ENCODE peak calls at places on chromosome 22, in eight cellular contexts. P, T, B, M, R, V, G and I are unnamed samples. For H3K9me3, the result is how much of the 10 kb centered on the place peaks cover.

GRCh38 chr22:21937821-21938070 is 14.9 kb downstream of the PPM1F start:
- DNase-seq in G (peak), T (no peak), V (no peak), B (no peak), M (no peak), P (peak), R (no peak), I (no peak)

GRCh38 chr22:33227791-33228190 is 169.6 kb upstream of the SYN3 start:
- DNase-seq in P (no peak), V (no peak), B (no peak), G (no peak), R (no peak), T (no peak), M (no peak), I (no peak)

GRCh38 chr22:32814289-32814865 is 12.9 kb downstream of the TIMP3 start:
- DNase-seq in T (no peak), M (no peak), P (no peak), B (no peak), V (no peak), R (no peak), G (no peak), I (no peak)

GRCh38 chr22:36540867-36541642 is 12.1 kb upstream of the EIF3D start:
- DNase-seq in M (no peak), B (no peak), P (peak), G (no peak), R (no peak), T (no peak), V (no peak), I (no peak)

GRCh38 chr22:33049125-33049729 is 9.0 kb downstream of the SYN3 start:
- DNase-seq in T (peak), V (peak), P (peak), M (peak), G (peak), B (peak), R (peak), I (peak)

GRCh38 chr22:23278883-23279675 is 98.8 kb downstream of the BCR start:
- DNase-seq in V (peak), P (peak), R (no peak), B (no peak), M (no peak), G (peak), T (no peak), I (peak)

GRCh38 chr22:24985824-24986214 is 33.3 kb downstream of the KIAA1671 start:
- DNase-seq in T (no peak), B (no peak), P (peak), R (no peak), G (no peak), M (no peak), V (no peak), I (no peak)

GRCh38 chr22:42769574-42770447 is 49.1 kb upstream of the A4GALT start:
- DNase-seq in G (peak), T (peak), R (peak), P (no peak), B (no peak), V (peak), M (peak), I (peak)

GRCh38 chr22:35609261-35609660 is 7.9 kb downstream of the MB start:
- DNase-seq in P (no peak), R (no peak), G (no peak), V (peak), T (no peak), B (no peak), M (no peak), I (no peak)

GRCh38 chr22:30219668-30220278 is 26.8 kb downstream of the LIF start:
- DNase-seq in P (no peak), M (no peak), V (no peak), T (no peak), R (no peak), B (no peak), G (no peak), I (no peak)

GRCh38 chr22:45863981-45864751 is 112.8 kb downstream of the WNT7B start:
- DNase-seq in P (peak), B (peak), R (peak), M (peak), T (peak), V (peak), G (peak), I (peak)

GRCh38 chr22:46088541-46089311 is 61.6 kb upstream of the PPARA start:
- DNase-seq in T (no peak), P (peak), M (no peak), G (peak), V (peak), B (no peak), R (no peak), I (peak)

GRCh38 chr22:18970948-18971315 is 34.8 kb upstream of the PRODH start:
- DNase-seq in G (peak), R (peak), M (no peak), T (no peak), P (no peak), B (no peak), V (no peak), I (no peak)

GRCh38 chr22:50276143-50276542 is 6.0 kb upstream of the MAPK11 start:
- DNase-seq in R (no peak), B (peak), G (peak), M (peak), P (no peak), V (peak), T (peak), I (peak)

GRCh38 chr22:31192513-31192912 is 19.6 kb upstream of the LIMK2 start:
- DNase-seq in G (no peak), M (no peak), T (peak), R (no peak), V (no peak), P (peak), B (no peak), I (peak)

GRCh38 chr22:25666308-25666707 is 75.7 kb upstream of the MYO18B start:
- DNase-seq in R (no peak), V (peak), M (peak), B (no peak), G (no peak), T (no peak), P (no peak), I (peak)

GRCh38 chr22:32823024-32823730 is 21.7 kb downstream of the TIMP3 start:
- DNase-seq in B (peak), T (peak), P (no peak), V (no peak), R (peak), G (peak), M (peak), I (no peak)

GRCh38 chr22:47583959-47584562 is 821.6 kb downstream of the TBC1D22A start:
- DNase-seq in G (no peak), T (no peak), M (no peak), P (no peak), R (no peak), B (no peak), V (no peak), I (no peak)

GRCh38 chr22:47586038-47586437 is 823.6 kb downstream of the TBC1D22A start:
- DNase-seq in G (no peak), B (no peak), P (no peak), M (no peak), V (no peak), R (no peak), T (no peak), I (no peak)

GRCh38 chr22:47586946-47587345 is 824.5 kb downstream of the TBC1D22A start:
- DNase-seq in M (no peak), P (no peak), G (no peak), T (no peak), B (no peak), V (no peak), R (no peak), I (no peak)

GRCh38 chr22:47587361-47587760 is 824.9 kb downstream of the TBC1D22A start:
- DNase-seq in M (no peak), R (no peak), T (no peak), V (no peak), G (no peak), P (no peak), B (no peak), I (no peak)

DNA sequence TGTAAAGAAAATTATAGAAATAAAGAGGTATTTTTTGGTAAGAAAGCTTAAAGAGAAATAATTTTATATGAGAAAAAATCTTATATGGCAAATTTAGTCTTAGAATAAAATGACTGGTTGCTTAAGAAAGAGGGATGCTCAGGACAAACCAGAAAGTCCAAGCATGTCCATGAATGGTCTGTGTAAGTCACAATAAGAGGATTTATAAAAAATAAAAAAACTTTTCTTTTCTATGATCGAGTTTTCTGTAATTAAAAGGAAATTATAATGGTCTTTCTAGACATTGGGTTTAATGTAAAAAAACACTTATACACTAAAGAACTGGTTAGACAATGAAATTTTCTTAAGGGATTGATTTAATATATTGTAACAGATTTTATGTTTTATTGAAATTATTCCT is 819.6 kb downstream of the TBC1D22A start:
- DNase-seq in G (no peak), T (no peak), P (no peak), M (no peak), V (no peak), R (no peak), B (no peak), I (no peak)
- H3K9me3 ChIP-seq in G (under half), T (under half), P (under half), M (under half), V (under half), R (half or more), B (under half), I (under half)

GRCh38 chr22:37557321-37558001 is 2.8 kb upstream of the CDC42EP1 start:
- DNase-seq in B (no peak), M (peak), T (no peak), P (no peak), V (no peak), G (peak), R (no peak), I (no peak)
- H3K27ac ChIP-seq in B (no peak), M (peak), T (no peak), P (no peak), V (no peak), G (peak), R (no peak), I (no peak)

GRCh38 chr22:39282642-39283311 is 36.6 kb downstream of the RPL3 start:
- DNase-seq in G (no peak), B (no peak), R (no peak), M (no peak), V (no peak), P (no peak), T (no peak), I (no peak)
- TF ChIP-seq CTCF in G (no peak), B (no peak), R (peak), M (no peak), V (peak), P (no peak), T (no peak), I (no peak)

GRCh38 chr22:34344702-34345101 is 424.4 kb upstream of the LARGE1 start:
- DNase-seq in M (no peak), R (peak), V (no peak), B (peak), P (no peak), T (no peak), G (no peak), I (no peak)
- H3K9me3 ChIP-seq in M (under half), R (under half), V (under half), B (under half), P (under half), T (under half), G (under half), I (under half)

GRCh38 chr22:44818727-44819126 is 66.4 kb downstream of the ARHGAP8 start:
- DNase-seq in M (no peak), G (no peak), R (no peak), V (no peak), T (no peak), B (no peak), P (no peak), I (no peak)
- H3K27ac ChIP-seq in M (no peak), G (no peak), R (no peak), V (no peak), T (no peak), B (no peak), P (no peak), I (no peak)

GRCh38 chr22:16932577-16932976 is 75.4 kb downstream of the GAB4 start:
- DNase-seq in G (no peak), B (no peak), P (peak), M (no peak), R (no peak), T (no peak), V (no peak), I (no peak)
- TF ChIP-seq CTCF in G (no peak), B (no peak), P (peak), M (peak), R (no peak), T (peak), V (no peak), I (no peak)

DNA sequence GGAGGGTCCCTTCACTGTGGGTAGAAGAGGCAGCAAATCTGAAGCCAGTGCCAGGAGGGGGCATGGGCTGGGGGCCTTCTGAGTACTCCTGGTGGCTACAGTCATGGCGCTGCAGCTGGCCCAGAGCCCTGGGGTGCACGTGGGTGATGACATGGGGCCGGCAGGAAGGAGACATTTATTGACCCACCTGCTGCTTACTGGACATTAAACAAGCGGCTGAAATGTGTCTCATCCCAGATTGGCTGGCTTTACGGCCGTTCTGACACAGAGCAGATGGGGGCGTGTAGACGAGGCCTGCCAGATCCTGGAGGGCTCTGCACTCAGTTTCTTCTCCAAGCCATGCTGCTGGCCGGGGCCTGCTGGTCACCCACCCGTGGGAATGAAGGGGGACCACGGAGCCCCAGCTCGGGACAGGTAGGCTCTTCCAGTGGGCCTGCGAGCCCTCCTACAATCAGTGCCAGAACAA is 906.9 kb downstream of the BRD1 start:
- DNase-seq in V (no peak), M (no peak), G (no peak), R (no peak), B (no peak), P (no peak), T (no peak), I (no peak)
- H3K9me3 ChIP-seq in V (under half), M (under half), G (under half), R (under half), B (under half), P (half or more), T (under half), I (under half)